ENCODE peak calls at places on chromosomes 2 and 18, in nine cellular contexts. One of them, this sample, is unnamed.

GRCh38 chr2:173185437-173185836 is 109.8 kb downstream of the MAP3K20 start:
- DNase-seq in activated CD4-positive, alpha-beta T cell treated with anti-CD3 and anti-CD28 coated beads, Interleukin-2, amount 10 ng/mL, durations not matched to agents 7 days and 5 days: no peak
- DNase-seq in T-helper 2 cell: no peak
- DNase-seq in iPS-NIHi11: no peak
- DNase-seq in gastrocnemius medialis: no peak
- DNase-seq in Peyer's patch: no peak
- DNase-seq in OCI-M1: no peak
- DNase-seq in stimulated activated CD4-positive, alpha-beta T cell treated with anti-CD3 and anti-CD28 coated beads, Interleukin-4, amount 100 ng/mL, for 4 hours: no peak
- DNase-seq in T-cell: no peak
- DNase-seq in this sample: no peak

GRCh38 chr2:73202156-73203054 is at the start of gene NOTO:
- DNase-seq in stimulated activated CD4-positive, alpha-beta T cell treated with anti-CD3 and anti-CD28 coated beads, Interleukin-4, amount 100 ng/mL, for 4 hours: no peak
- DNase-seq in iPS-NIHi11: peak; percentile 64
- DNase-seq in T-cell: no peak
- DNase-seq in gastrocnemius medialis: no peak
- DNase-seq in activated CD4-positive, alpha-beta T cell treated with anti-CD3 and anti-CD28 coated beads, Interleukin-2, amount 10 ng/mL, durations not matched to agents 7 days and 5 days: no peak
- DNase-seq in T-helper 2 cell: no peak
- DNase-seq in Peyer's patch: no peak
- DNase-seq in OCI-M1: no peak
- DNase-seq in this sample: no peak

GRCh38 chr18:14978962-14979535 is 231.1 kb downstream of the ANKRD30B start:
- DNase-seq in Peyer's patch: no peak
- DNase-seq in iPS-NIHi11: peak; percentile 68
- DNase-seq in T-helper 2 cell: no peak
- DNase-seq in gastrocnemius medialis: no peak
- DNase-seq in OCI-M1: peak; percentile 88
- DNase-seq in stimulated activated CD4-positive, alpha-beta T cell treated with anti-CD3 and anti-CD28 coated beads, Interleukin-4, amount 100 ng/mL, for 4 hours: peak; percentile 14
- DNase-seq in T-cell: no peak
- DNase-seq in activated CD4-positive, alpha-beta T cell treated with anti-CD3 and anti-CD28 coated beads, Interleukin-2, amount 10 ng/mL, durations not matched to agents 7 days and 5 days: peak; percentile 15
- DNase-seq in this sample: no peak

GRCh38 chr2:2698182-2699116 is 367.4 kb upstream of the MYT1L start:
- DNase-seq in OCI-M1: peak; percentile 7
- DNase-seq in T-helper 2 cell: no peak
- DNase-seq in activated CD4-positive, alpha-beta T cell treated with anti-CD3 and anti-CD28 coated beads, Interleukin-2, amount 10 ng/mL, durations not matched to agents 7 days and 5 days: peak; percentile 24
- DNase-seq in iPS-NIHi11: peak; percentile 45
- DNase-seq in stimulated activated CD4-positive, alpha-beta T cell treated with anti-CD3 and anti-CD28 coated beads, Interleukin-4, amount 100 ng/mL, for 4 hours: no peak
- DNase-seq in gastrocnemius medialis: no peak
- DNase-seq in Peyer's patch: no peak
- DNase-seq in T-cell: no peak
- DNase-seq in this sample: no peak

GRCh38 chr2:26682155-26682554 is 10.4 kb upstream of the KCNK3 start:
- DNase-seq in Peyer's patch: no peak
- DNase-seq in T-cell: no peak
- DNase-seq in stimulated activated CD4-positive, alpha-beta T cell treated with anti-CD3 and anti-CD28 coated beads, Interleukin-4, amount 100 ng/mL, for 4 hours: no peak
- DNase-seq in T-helper 2 cell: no peak
- DNase-seq in OCI-M1: no peak
- DNase-seq in iPS-NIHi11: no peak
- DNase-seq in gastrocnemius medialis: no peak
- DNase-seq in activated CD4-positive, alpha-beta T cell treated with anti-CD3 and anti-CD28 coated beads, Interleukin-2, amount 10 ng/mL, durations not matched to agents 7 days and 5 days: no peak
- DNase-seq in this sample: no peak

GRCh38 chr2:197577446-197577845 is 61.6 kb downstream of the MOB4 start:
- DNase-seq in T-helper 2 cell: no peak
- DNase-seq in activated CD4-positive, alpha-beta T cell treated with anti-CD3 and anti-CD28 coated beads, Interleukin-2, amount 10 ng/mL, durations not matched to agents 7 days and 5 days: no peak
- DNase-seq in OCI-M1: no peak
- DNase-seq in T-cell: no peak
- DNase-seq in gastrocnemius medialis: no peak
- DNase-seq in iPS-NIHi11: no peak
- DNase-seq in Peyer's patch: no peak
- DNase-seq in stimulated activated CD4-positive, alpha-beta T cell treated with anti-CD3 and anti-CD28 coated beads, Interleukin-4, amount 100 ng/mL, for 4 hours: no peak
- DNase-seq in this sample: no peak

GRCh38 chr2:2083113-2083757 is 247.8 kb downstream of the MYT1L start:
- DNase-seq in activated CD4-positive, alpha-beta T cell treated with anti-CD3 and anti-CD28 coated beads, Interleukin-2, amount 10 ng/mL, durations not matched to agents 7 days and 5 days: no peak
- DNase-seq in stimulated activated CD4-positive, alpha-beta T cell treated with anti-CD3 and anti-CD28 coated beads, Interleukin-4, amount 100 ng/mL, for 4 hours: no peak
- DNase-seq in OCI-M1: no peak
- DNase-seq in T-helper 2 cell: no peak
- DNase-seq in gastrocnemius medialis: no peak
- DNase-seq in iPS-NIHi11: no peak
- DNase-seq in T-cell: no peak
- DNase-seq in Peyer's patch: no peak
- DNase-seq in this sample: no peak

GRCh38 chr18:63107931-63108330 is 211.6 kb downstream of the BCL2 start:
- DNase-seq in OCI-M1: no peak
- DNase-seq in Peyer's patch: no peak
- DNase-seq in T-cell: no peak
- DNase-seq in activated CD4-positive, alpha-beta T cell treated with anti-CD3 and anti-CD28 coated beads, Interleukin-2, amount 10 ng/mL, durations not matched to agents 7 days and 5 days: no peak
- DNase-seq in gastrocnemius medialis: no peak
- DNase-seq in iPS-NIHi11: no peak
- DNase-seq in T-helper 2 cell: no peak
- DNase-seq in stimulated activated CD4-positive, alpha-beta T cell treated with anti-CD3 and anti-CD28 coated beads, Interleukin-4, amount 100 ng/mL, for 4 hours: no peak
- DNase-seq in this sample: no peak

GRCh38 chr2:190695739-190696138 is 46.9 kb downstream of the NAB1 start:
- DNase-seq in gastrocnemius medialis: no peak
- DNase-seq in T-cell: no peak
- DNase-seq in Peyer's patch: no peak
- DNase-seq in iPS-NIHi11: no peak
- DNase-seq in OCI-M1: no peak
- DNase-seq in activated CD4-positive, alpha-beta T cell treated with anti-CD3 and anti-CD28 coated beads, Interleukin-2, amount 10 ng/mL, durations not matched to agents 7 days and 5 days: no peak
- DNase-seq in stimulated activated CD4-positive, alpha-beta T cell treated with anti-CD3 and anti-CD28 coated beads, Interleukin-4, amount 100 ng/mL, for 4 hours: no peak
- DNase-seq in T-helper 2 cell: no peak
- DNase-seq in this sample: no peak

GRCh38 chr18:80109676-80110078 is 615 bp downstream of the ADNP2 start:
- DNase-seq in activated CD4-positive, alpha-beta T cell treated with anti-CD3 and anti-CD28 coated beads, Interleukin-2, amount 10 ng/mL, durations not matched to agents 7 days and 5 days: peak; percentile 41
- DNase-seq in gastrocnemius medialis: no peak
- DNase-seq in T-helper 2 cell: no peak
- DNase-seq in iPS-NIHi11: peak; percentile 83
- DNase-seq in T-cell: no peak
- DNase-seq in OCI-M1: peak; percentile 48
- DNase-seq in stimulated activated CD4-positive, alpha-beta T cell treated with anti-CD3 and anti-CD28 coated beads, Interleukin-4, amount 100 ng/mL, for 4 hours: no peak
- DNase-seq in Peyer's patch: peak; percentile 26
- DNase-seq in this sample: no peak

GRCh38 chr2:173216668-173217067 is 138.0 kb upstream of the CDCA7 start:
- DNase-seq in activated CD4-positive, alpha-beta T cell treated with anti-CD3 and anti-CD28 coated beads, Interleukin-2, amount 10 ng/mL, durations not matched to agents 7 days and 5 days: no peak
- DNase-seq in gastrocnemius medialis: no peak
- DNase-seq in iPS-NIHi11: no peak
- DNase-seq in T-helper 2 cell: no peak
- DNase-seq in T-cell: no peak
- DNase-seq in OCI-M1: no peak
- DNase-seq in Peyer's patch: no peak
- DNase-seq in stimulated activated CD4-positive, alpha-beta T cell treated with anti-CD3 and anti-CD28 coated beads, Interleukin-4, amount 100 ng/mL, for 4 hours: no peak
- DNase-seq in this sample: no peak

GRCh38 chr2:24492283-24493272 is 1.5 kb downstream of the NCOA1 start:
- DNase-seq in T-cell: no peak
- DNase-seq in Peyer's patch: no peak
- DNase-seq in OCI-M1: peak; percentile 77
- DNase-seq in activated CD4-positive, alpha-beta T cell treated with anti-CD3 and anti-CD28 coated beads, Interleukin-2, amount 10 ng/mL, durations not matched to agents 7 days and 5 days: no peak
- DNase-seq in T-helper 2 cell: no peak
- DNase-seq in iPS-NIHi11: no peak
- DNase-seq in gastrocnemius medialis: peak; percentile 34
- DNase-seq in stimulated activated CD4-positive, alpha-beta T cell treated with anti-CD3 and anti-CD28 coated beads, Interleukin-4, amount 100 ng/mL, for 4 hours: no peak
- DNase-seq in this sample: no peak

This sample was measured in Right ventricle myocardium inferior.